ENCODE peak calls at places on chromosomes 7 and 10, in four cellular contexts. B, J, O and Y are unnamed samples.

GRCh38 chr7:132536646-132537395 is 39.4 kb downstream of the PLXNA4 start:
- DNase-seq in B (no peak), J (no peak), O (no peak), Y (no peak)

GRCh38 chr10:1419796-1420429 is 317.4 kb downstream of the ADARB2 start:
- DNase-seq in B (no peak), J (no peak), O (no peak), Y (no peak)

GRCh38 chr10:124041684-124042445 is 51.5 kb downstream of the CHST15 start:
- DNase-seq in B (no peak), J (no peak), O (no peak), Y (no peak)

GRCh38 chr7:8753355-8753754 is 319.9 kb downstream of the NXPH1 start:
- DNase-seq in B (no peak), J (no peak), O (no peak), Y (no peak)

GRCh38 chr7:99308461-99309074 is 17.1 kb upstream of the ARPC1A start:
- DNase-seq in B (no peak), J (no peak), O (no peak), Y (no peak)

GRCh38 chr10:7111574-7111973 is 299.3 kb downstream of the SFMBT2 start:
- DNase-seq in B (no peak), J (no peak), O (no peak), Y (no peak)

GRCh38 chr7:44264221-44264956 is 61.0 kb downstream of the CAMK2B start:
- DNase-seq in B (no peak), J (peak; percentile 89), O (no peak), Y (no peak)

GRCh38 chr7:127791790-127792189 is 139.8 kb downstream of the SND1 start:
- DNase-seq in B (no peak), J (no peak), O (no peak), Y (no peak)

GRCh38 chr10:5943536-5943935 is 33.8 kb downstream of the IL15RA start:
- DNase-seq in B (no peak), J (no peak), O (no peak), Y (no peak)

GRCh38 chr7:74709880-74710671 is 52.6 kb downstream of the GTF2I start:
- DNase-seq in B (no peak), J (no peak), O (no peak), Y (no peak)

GRCh38 chr10:73997479-73997805 is 474 bp upstream of the VCL start:
- DNase-seq in B (no peak), J (no peak), O (no peak), Y (no peak)

GRCh38 chr7:133984023-133984422 is 143.1 kb upstream of the LRGUK start:
- DNase-seq in B (no peak), J (peak; percentile 72), O (no peak), Y (no peak)

GRCh38 chr7:154832557-154833138 is 170.3 kb downstream of the PAXIP1 start:
- DNase-seq in B (no peak), J (peak; percentile 81), O (no peak), Y (no peak)

GRCh38 chr7:92702535-92702934 is 112.3 kb upstream of the FAM133B start:
- DNase-seq in B (no peak), J (no peak), O (no peak), Y (no peak)

GRCh38 chr10:73644767-73645166 is 3.5 kb upstream of the MYOZ1 start:
- DNase-seq in B (no peak), J (no peak), O (no peak), Y (no peak)

GRCh38 chr7:77476871-77477270 is 60.2 kb upstream of the PTPN12 start:
- DNase-seq in B (no peak), J (no peak), O (no peak), Y (no peak)

GRCh38 chr7:106613279-106613678 is 47.7 kb downstream of the CCDC71L start:
- DNase-seq in B (no peak), J (no peak), O (no peak), Y (no peak)

GRCh38 chr7:47758546-47758945 is 176.6 kb upstream of the TNS3 start:
- DNase-seq in B (no peak), J (no peak), O (no peak), Y (no peak)

GRCh38 chr7:139798221-139798620 is 20.4 kb upstream of the HIPK2 start:
- DNase-seq in B (no peak), J (no peak), O (no peak), Y (peak; percentile 39)

GRCh38 chr10:88272186-88272585 is 310.9 kb downstream of the RNLS start:
- DNase-seq in B (no peak), J (no peak), O (no peak), Y (no peak)

DNA sequence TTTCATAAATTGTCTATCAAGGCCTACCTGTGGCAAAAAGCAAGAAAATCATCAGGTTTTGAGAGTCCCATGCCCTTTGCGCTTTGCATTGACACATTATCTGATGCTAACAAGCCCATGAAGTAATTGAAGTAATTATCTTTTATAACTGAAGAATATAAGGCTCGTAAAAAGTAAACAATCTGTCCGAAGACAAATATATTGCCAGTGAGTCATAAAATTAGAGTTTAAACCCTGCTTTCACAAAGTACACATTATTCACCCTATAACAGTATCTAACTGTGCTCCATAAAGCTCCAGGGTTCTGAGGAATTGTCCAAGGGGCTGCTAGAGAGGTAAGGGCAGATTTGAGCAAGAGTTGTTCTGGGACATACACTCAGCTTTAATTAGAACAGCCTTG is 102.3 kb upstream of the PPP1R3A start:
- DNase-seq in B (no peak), J (no peak), O (no peak), Y (no peak)
- TF ChIP-seq NRF1 in B (no peak), J (no peak), O (no peak), Y (no peak)

GRCh38 chr7:141697211-141697871 is 4.6 kb downstream of the DENND11 start:
- DNase-seq in B (no peak), J (no peak), O (no peak), Y (no peak)
- TF ChIP-seq NRF1 in B (no peak), J (no peak), O (no peak), Y (no peak)

DNA sequence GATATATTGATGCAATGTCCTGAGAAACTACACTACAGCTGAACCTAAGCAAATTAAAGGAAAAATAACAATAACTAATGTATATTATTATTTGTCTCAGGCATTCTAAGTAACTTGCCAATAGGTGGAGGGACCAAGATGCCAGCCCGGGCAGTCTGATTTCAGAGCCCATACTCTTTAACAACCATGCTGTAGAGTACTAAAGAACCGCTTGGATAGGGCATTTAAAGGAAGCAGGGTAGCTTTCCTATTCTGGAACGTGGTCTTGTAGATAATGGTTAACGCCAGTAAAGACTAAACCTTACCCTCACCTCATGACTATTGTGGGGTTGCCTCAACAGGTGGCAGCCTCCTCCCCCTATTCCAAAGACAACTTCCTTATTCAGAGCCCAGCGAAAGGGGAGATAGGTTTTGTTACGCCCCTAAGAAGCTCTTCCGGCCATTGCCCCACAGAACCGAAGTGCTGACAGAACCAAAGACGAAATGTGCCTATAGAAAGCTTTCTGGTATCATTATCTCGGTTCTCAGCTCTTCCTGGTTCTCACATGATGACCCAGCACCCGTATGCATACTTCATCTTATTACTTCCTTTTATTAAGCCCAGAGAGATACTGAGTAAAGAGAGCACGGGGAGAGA is 707 bp upstream of the C1GALT1 start:
- DNase-seq in B (peak; percentile 61), J (peak; percentile 55), O (no peak), Y (peak; percentile 68)
- TF ChIP-seq NRF1 in B (no peak), J (no peak), O (no peak), Y (no peak)

DNA sequence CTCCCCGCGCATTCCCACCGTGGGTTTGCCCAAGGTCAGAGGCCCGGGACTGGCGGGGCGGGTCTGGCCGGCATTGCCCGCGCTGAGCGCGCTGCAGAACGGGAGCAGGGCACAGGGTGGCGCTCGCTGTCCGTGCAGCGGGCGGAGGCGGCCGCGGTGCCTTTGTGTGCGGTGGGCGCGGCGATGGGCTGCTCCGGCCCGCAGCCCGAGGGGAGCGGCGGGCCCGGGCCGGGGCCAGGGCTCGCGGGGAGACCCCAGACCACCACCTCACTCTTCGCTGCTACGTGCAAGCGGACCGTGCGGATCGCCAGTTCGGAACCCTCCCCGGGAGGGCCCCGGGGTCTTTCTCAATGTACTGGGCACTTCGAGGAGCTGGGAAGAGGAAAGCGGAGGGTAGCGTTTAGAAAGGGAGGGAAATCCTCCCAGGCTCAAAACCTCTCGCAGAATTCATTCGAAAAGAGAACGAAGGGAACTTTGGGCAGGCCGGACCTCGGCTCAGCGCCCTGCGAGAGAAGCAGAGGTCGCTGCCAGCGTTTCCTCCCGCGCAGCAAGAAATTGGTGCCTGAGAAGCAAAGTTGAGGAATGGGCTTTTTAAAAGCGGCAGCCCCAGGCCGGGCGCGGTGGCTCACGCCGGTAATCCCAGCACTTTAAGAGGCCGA is 8.5 kb downstream of the SP8 start:
- DNase-seq in B (peak; percentile 28), J (peak; percentile 88), O (no peak), Y (no peak)
- TF ChIP-seq NRF1 in B (no peak), J (no peak), O (no peak), Y (no peak)

GRCh38 chr10:107865691-107866090 is 701.2 kb upstream of the SORCS1 start:
- DNase-seq in B (no peak), J (no peak), O (no peak), Y (no peak)
- TF ChIP-seq NRF1 in B (no peak), J (no peak), O (no peak), Y (no peak)

DNA sequence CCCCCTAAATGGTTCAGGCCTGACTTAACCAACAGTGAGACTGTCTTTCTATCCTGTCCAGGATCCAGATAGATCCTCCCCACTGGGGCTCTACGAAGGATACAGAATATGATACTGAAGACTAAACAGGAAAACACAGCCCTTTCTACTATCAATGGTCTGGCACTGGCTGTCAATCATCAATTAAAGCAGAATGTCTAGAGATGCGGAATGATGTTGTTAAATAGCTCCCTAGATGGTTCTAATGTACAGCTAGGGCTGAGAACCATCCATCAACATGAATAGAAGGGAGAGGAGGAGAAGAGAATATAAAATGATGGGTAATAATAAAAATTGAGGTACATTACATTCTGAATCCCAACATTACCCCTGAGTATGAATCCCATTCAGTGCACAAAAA is 314.3 kb upstream of the CELF2 start:
- DNase-seq in B (no peak), J (no peak), O (no peak), Y (no peak)
- TF ChIP-seq NRF1 in B (no peak), J (no peak), O (no peak), Y (no peak)